ENCODE peak calls at places on chromosomes 2 and 18, in seven cellular contexts. One of them, this sample, is unnamed.

GRCh38 chr18:3463052-3463451 is 13.1 kb downstream of the TGIF1 start:
- DNase-seq in H54: no peak
- DNase-seq in GM23248: peak; percentile 79
- DNase-seq in ELF-1: no peak
- DNase-seq in adrenal gland: no peak
- DNase-seq in dermis blood vessel endothelial cell: peak; percentile 47
- DNase-seq in H7: no peak
- DNase-seq in this sample: no peak

GRCh38 chr2:23824777-23825212 is 102.1 kb downstream of the ATAD2B start:
- DNase-seq in H54: peak; percentile 7
- DNase-seq in GM23248: peak; percentile 69
- DNase-seq in ELF-1: peak; percentile 22
- DNase-seq in adrenal gland: no peak
- DNase-seq in dermis blood vessel endothelial cell: peak; percentile 76
- DNase-seq in H7: no peak
- DNase-seq in this sample: peak; percentile 36

GRCh38 chr2:234792566-234792965 is 159.3 kb upstream of the SH3BP4 start:
- DNase-seq in H54: peak; percentile 30
- DNase-seq in GM23248: no peak
- DNase-seq in ELF-1: peak; percentile 29
- DNase-seq in adrenal gland: no peak
- DNase-seq in dermis blood vessel endothelial cell: no peak
- DNase-seq in H7: peak; percentile 65
- DNase-seq in this sample: no peak

GRCh38 chr2:26292646-26293045 is 47.9 kb downstream of the HADHB start:
- DNase-seq in H54: no peak
- DNase-seq in GM23248: peak; percentile 74
- DNase-seq in ELF-1: no peak
- DNase-seq in adrenal gland: no peak
- DNase-seq in dermis blood vessel endothelial cell: peak; percentile 12
- DNase-seq in H7: peak; percentile 55
- DNase-seq in this sample: no peak

GRCh38 chr2:18976112-18976961 is 382.1 kb downstream of the OSR1 start:
- DNase-seq in H54: no peak
- DNase-seq in GM23248: peak; percentile 90
- DNase-seq in ELF-1: peak; percentile 12
- DNase-seq in adrenal gland: no peak
- DNase-seq in dermis blood vessel endothelial cell: no peak
- DNase-seq in H7: no peak
- DNase-seq in this sample: no peak

GRCh38 chr2:9378433-9379371 is 44.6 kb downstream of the ITGB1BP1 start:
- DNase-seq in H54: peak; percentile 84
- DNase-seq in GM23248: peak; percentile 95
- DNase-seq in ELF-1: peak; percentile 48
- DNase-seq in adrenal gland: peak; percentile 76
- DNase-seq in dermis blood vessel endothelial cell: peak; percentile 84
- DNase-seq in H7: peak; percentile 56
- DNase-seq in this sample: no peak

GRCh38 chr2:25286025-25286400 is 55.7 kb downstream of the DNMT3A start:
- DNase-seq in H54: no peak
- DNase-seq in GM23248: no peak
- DNase-seq in ELF-1: peak; percentile 28
- DNase-seq in adrenal gland: no peak
- DNase-seq in dermis blood vessel endothelial cell: peak; percentile 58
- DNase-seq in H7: peak; percentile 72
- DNase-seq in this sample: no peak

GRCh38 chr2:58131191-58132011 is 84.8 kb downstream of the VRK2 start:
- DNase-seq in H54: no peak
- DNase-seq in GM23248: peak; percentile 38
- DNase-seq in ELF-1: no peak
- DNase-seq in adrenal gland: peak; percentile 34
- DNase-seq in dermis blood vessel endothelial cell: peak; percentile 38
- DNase-seq in H7: no peak
- DNase-seq in this sample: no peak

GRCh38 chr2:136135924-136136906 is 18.3 kb upstream of the CXCR4 start:
- DNase-seq in H54: no peak
- DNase-seq in GM23248: no peak
- DNase-seq in ELF-1: no peak
- DNase-seq in adrenal gland: no peak
- DNase-seq in dermis blood vessel endothelial cell: no peak
- DNase-seq in H7: no peak
- DNase-seq in this sample: no peak

GRCh38 chr2:43133708-43134570 is 92.5 kb downstream of the ZFP36L2 start:
- DNase-seq in H54: no peak
- DNase-seq in GM23248: no peak
- DNase-seq in ELF-1: no peak
- DNase-seq in adrenal gland: peak; percentile 39
- DNase-seq in dermis blood vessel endothelial cell: no peak
- DNase-seq in H7: peak; percentile 54
- DNase-seq in this sample: no peak

GRCh38 chr18:47175283-47175894 is 775 bp downstream of the IER3IP1 start:
- DNase-seq in H54: no peak
- DNase-seq in GM23248: peak; percentile 60
- DNase-seq in ELF-1: no peak
- DNase-seq in adrenal gland: peak; percentile 29
- DNase-seq in dermis blood vessel endothelial cell: peak; percentile 21
- DNase-seq in H7: no peak
- DNase-seq in this sample: no peak

GRCh38 chr18:9174302-9174701 is 37.7 kb downstream of the ANKRD12 start:
- DNase-seq in H54: no peak
- DNase-seq in GM23248: no peak
- DNase-seq in ELF-1: no peak
- DNase-seq in adrenal gland: no peak
- DNase-seq in dermis blood vessel endothelial cell: no peak
- DNase-seq in H7: no peak
- DNase-seq in this sample: no peak

GRCh38 chr2:48452108-48452507 is 77.8 kb upstream of the STON1 start:
- DNase-seq in H54: no peak
- DNase-seq in GM23248: no peak
- DNase-seq in ELF-1: peak; percentile 42
- DNase-seq in adrenal gland: no peak
- DNase-seq in dermis blood vessel endothelial cell: no peak
- DNase-seq in H7: no peak
- DNase-seq in this sample: no peak

GRCh38 chr2:128311216-128311754 is 7.4 kb downstream of the HS6ST1 start:
- DNase-seq in H54: no peak
- DNase-seq in GM23248: no peak
- DNase-seq in ELF-1: peak; percentile 0
- DNase-seq in adrenal gland: peak; percentile 14
- DNase-seq in dermis blood vessel endothelial cell: no peak
- DNase-seq in H7: peak; percentile 32
- DNase-seq in this sample: no peak

GRCh38 chr2:69646714-69647113 is 3.2 kb upstream of the AAK1 start:
- DNase-seq in H54: no peak
- DNase-seq in GM23248: no peak
- DNase-seq in ELF-1: no peak
- DNase-seq in adrenal gland: no peak
- DNase-seq in dermis blood vessel endothelial cell: no peak
- DNase-seq in H7: no peak
- DNase-seq in this sample: no peak

GRCh38 chr2:68009526-68009925 is 53.3 kb downstream of the C1D start:
- DNase-seq in H54: no peak
- DNase-seq in GM23248: peak; percentile 14
- DNase-seq in ELF-1: no peak
- DNase-seq in adrenal gland: no peak
- DNase-seq in dermis blood vessel endothelial cell: no peak
- DNase-seq in H7: no peak
- DNase-seq in this sample: no peak

GRCh38 chr18:706438-706837 is 6.0 kb downstream of the ENOSF1 start:
- DNase-seq in H54: no peak
- DNase-seq in GM23248: no peak
- DNase-seq in ELF-1: no peak
- DNase-seq in adrenal gland: no peak
- DNase-seq in dermis blood vessel endothelial cell: no peak
- DNase-seq in H7: no peak
- DNase-seq in this sample: no peak

GRCh38 chr18:48216639-48217280 is 192.4 kb downstream of the ZBTB7C start:
- DNase-seq in H54: no peak
- DNase-seq in GM23248: no peak
- DNase-seq in ELF-1: no peak
- DNase-seq in adrenal gland: no peak
- DNase-seq in dermis blood vessel endothelial cell: no peak
- DNase-seq in H7: no peak
- DNase-seq in this sample: no peak

GRCh38 chr2:88074854-88075292 is 7.2 kb downstream of the SMYD1 start:
- DNase-seq in H54: no peak
- DNase-seq in GM23248: peak; percentile 85
- DNase-seq in ELF-1: no peak
- DNase-seq in adrenal gland: no peak
- DNase-seq in dermis blood vessel endothelial cell: no peak
- DNase-seq in H7: no peak
- DNase-seq in this sample: no peak

GRCh38 chr2:141810148-141810547 is 320.7 kb downstream of the LRP1B start:
- DNase-seq in H54: no peak
- DNase-seq in GM23248: no peak
- DNase-seq in ELF-1: no peak
- DNase-seq in adrenal gland: no peak
- DNase-seq in dermis blood vessel endothelial cell: no peak
- DNase-seq in H7: no peak
- DNase-seq in this sample: no peak

GRCh38 chr18:35466815-35467623 is 30.7 kb downstream of the INO80C start:
- DNase-seq in H54: no peak
- DNase-seq in GM23248: no peak
- DNase-seq in ELF-1: no peak
- DNase-seq in adrenal gland: no peak
- DNase-seq in dermis blood vessel endothelial cell: peak; percentile 85
- DNase-seq in H7: no peak
- DNase-seq in this sample: no peak

GRCh38 chr2:158315803-158316413 is 140.6 kb downstream of the CCDC148 start:
- DNase-seq in H54: no peak
- DNase-seq in GM23248: no peak
- DNase-seq in ELF-1: no peak
- DNase-seq in adrenal gland: no peak
- DNase-seq in dermis blood vessel endothelial cell: no peak
- DNase-seq in H7: peak; percentile 5
- DNase-seq in this sample: no peak

GRCh38 chr2:238331916-238332315 is 11.6 kb downstream of the TRAF3IP1 start:
- DNase-seq in H54: no peak
- DNase-seq in GM23248: no peak
- DNase-seq in ELF-1: no peak
- DNase-seq in adrenal gland: no peak
- DNase-seq in dermis blood vessel endothelial cell: no peak
- DNase-seq in H7: no peak
- DNase-seq in this sample: no peak

GRCh38 chr2:168194784-168195522 is 52.4 kb downstream of the STK39 start:
- DNase-seq in H54: no peak
- DNase-seq in GM23248: peak; percentile 82
- DNase-seq in ELF-1: no peak
- DNase-seq in adrenal gland: no peak
- DNase-seq in dermis blood vessel endothelial cell: no peak
- DNase-seq in H7: no peak
- DNase-seq in this sample: no peak

GRCh38 chr2:98902209-98903063 is 33.6 kb downstream of the CRACDL start:
- DNase-seq in H54: no peak
- DNase-seq in GM23248: no peak
- DNase-seq in ELF-1: no peak
- DNase-seq in adrenal gland: no peak
- DNase-seq in dermis blood vessel endothelial cell: no peak
- DNase-seq in H7: no peak
- DNase-seq in this sample: no peak

GRCh38 chr2:149686677-149687427 is 99.3 kb upstream of the MMADHC start:
- DNase-seq in H54: no peak
- DNase-seq in GM23248: no peak
- DNase-seq in ELF-1: peak; percentile 46
- DNase-seq in adrenal gland: no peak
- DNase-seq in dermis blood vessel endothelial cell: no peak
- DNase-seq in H7: no peak
- DNase-seq in this sample: no peak

GRCh38 chr2:223306371-223306770 is 254.4 kb downstream of the KCNE4 start:
- DNase-seq in H54: no peak
- DNase-seq in GM23248: peak; percentile 23
- DNase-seq in ELF-1: peak; percentile 44
- DNase-seq in adrenal gland: no peak
- DNase-seq in dermis blood vessel endothelial cell: peak; percentile 45
- DNase-seq in H7: peak; percentile 47
- DNase-seq in this sample: peak; percentile 28